ENCODE peak calls at places on chromosomes 12 and 14, in eight cellular contexts. D is A549, X is MM.1S, M is PC-9, V is fibroblast of lung, P is IMR-90, N is endothelial cell of umbilical vein, L is trophoblast cell. J is an unnamed sample.

GRCh38 chr12:124625867-124626675 is 58.7 kb upstream of the NCOR2 start:
- DNase-seq in L (no peak), D (peak), M (peak), P (peak), X (no peak), V (peak), N (peak), J (no peak)

GRCh38 chr14:75165586-75166391 is 10.6 kb downstream of the TMED10 start:
- DNase-seq in P (no peak), N (no peak), X (no peak), V (peak), L (no peak), D (no peak), M (no peak), J (no peak)

GRCh38 chr12:131133994-131134393 is 180.3 kb downstream of the ADGRD1 start:
- DNase-seq in X (no peak), D (no peak), V (no peak), P (no peak), N (no peak), L (no peak), M (no peak), J (no peak)

GRCh38 chr14:56666716-56667115 is 87.1 kb downstream of the TMEM260 start:
- DNase-seq in M (peak), N (peak), V (peak), P (peak), D (no peak), L (peak), X (no peak), J (peak)

GRCh38 chr14:60067911-60068310 is 23.8 kb upstream of the PCNX4 start:
- DNase-seq in P (no peak), M (no peak), D (no peak), N (no peak), V (no peak), L (no peak), X (no peak), J (no peak)

GRCh38 chr12:30044206-30044605 is 260.5 kb upstream of the TMTC1 start:
- DNase-seq in D (no peak), X (no peak), L (no peak), M (no peak), V (no peak), P (no peak), N (no peak), J (no peak)

GRCh38 chr12:120286768-120287490 is 4.8 kb downstream of the RNU4-2 start:
- DNase-seq in X (no peak), L (peak), P (no peak), M (peak), N (no peak), D (no peak), V (no peak), J (peak)

GRCh38 chr12:11067514-11067913 is 5.4 kb upstream of the TAS2R46 start:
- DNase-seq in D (no peak), M (no peak), N (no peak), P (peak), X (no peak), V (peak), L (no peak), J (no peak)

GRCh38 chr12:114665411-114666181 is 18.4 kb downstream of the TBX3 start:
- DNase-seq in N (no peak), X (no peak), M (no peak), D (no peak), L (no peak), P (no peak), V (no peak), J (peak)

GRCh38 chr12:122203968-122204828 is 689 bp downstream of the B3GNT4 start:
- DNase-seq in V (no peak), N (no peak), M (no peak), D (no peak), L (no peak), X (no peak), P (no peak), J (no peak)

GRCh38 chr12:108666326-108666995 is 32.8 kb upstream of the SELPLG start:
- DNase-seq in N (no peak), D (no peak), V (peak), P (peak), L (no peak), M (no peak), X (no peak), J (no peak)

GRCh38 chr14:76253111-76253510 is 101.4 kb downstream of the GPATCH2L start:
- DNase-seq in D (no peak), V (no peak), M (no peak), X (no peak), L (no peak), P (no peak), N (no peak), J (no peak)

GRCh38 chr12:130446846-130447654 is 109.4 kb downstream of the PIWIL1 start:
- DNase-seq in D (no peak), V (no peak), L (no peak), M (no peak), P (no peak), N (no peak), X (no peak), J (no peak)

GRCh38 chr12:113136990-113137511 is 1.5 kb upstream of the RASAL1 start:
- DNase-seq in M (peak), V (no peak), N (no peak), P (no peak), X (no peak), L (no peak), D (no peak), J (no peak)

GRCh38 chr12:49089831-49090773 is 4.5 kb downstream of the DHH start:
- DNase-seq in D (no peak), N (peak), V (peak), M (no peak), X (peak), P (peak), L (peak), J (no peak)

GRCh38 chr14:105839425-105840265 is 313.3 kb downstream of the TMEM121 start:
- DNase-seq in M (no peak), L (no peak), N (no peak), D (no peak), X (no peak), P (no peak), V (no peak), J (no peak)

GRCh38 chr12:44876554-44877275 is 600 bp upstream of the NELL2 start:
- DNase-seq in L (no peak), N (no peak), V (peak), D (peak), X (peak), P (no peak), M (no peak), J (peak)

GRCh38 chr12:102682698-102683289 is 202.4 kb upstream of the IGF1 start:
- DNase-seq in L (no peak), D (no peak), N (no peak), P (no peak), M (no peak), V (no peak), X (no peak), J (no peak)

GRCh38 chr12:122471324-122472226 is 29.2 kb downstream of the ZCCHC8 start:
- DNase-seq in X (peak), L (peak), D (peak), V (peak), M (peak), P (peak), N (peak), J (peak)

GRCh38 chr14:37591941-37592287 is 3.1 kb downstream of the FOXA1 start:
- DNase-seq in N (no peak), X (no peak), L (no peak), M (peak), P (no peak), V (no peak), D (no peak), J (peak)

GRCh38 chr14:83873626-83874025 is 1656.3 kb upstream of the FLRT2 start:
- DNase-seq in M (no peak), D (no peak), X (no peak), N (no peak), L (no peak), V (peak), P (peak), J (no peak)

GRCh38 chr14:65877187-65877586 is 464.7 kb downstream of the FUT8 start:
- DNase-seq in L (no peak), D (no peak), N (no peak), P (no peak), V (no peak), X (no peak), M (no peak), J (no peak)

GRCh38 chr14:23079716-23080115 is 15.2 kb downstream of the ACIN1 start:
- DNase-seq in M (no peak), V (no peak), P (peak), D (no peak), N (no peak), X (no peak), L (no peak), J (no peak)

GRCh38 chr12:131830335-131831020 is 2.3 kb downstream of the MMP17 start:
- DNase-seq in N (peak), V (peak), M (peak), L (peak), D (peak), P (peak), X (peak), J (peak)

GRCh38 chr12:94186461-94187237 is 38.3 kb downstream of the PLXNC1 start:
- DNase-seq in N (no peak), M (no peak), D (no peak), V (peak), X (no peak), L (peak), P (peak), J (peak)
- H3K4me2 ChIP-seq in N (no peak), M (no peak), D (no peak), V (peak), X (no peak), L (no peak), P (peak), J (no peak)

GRCh38 chr12:72277415-72277814 is 5.2 kb downstream of the TRHDE start:
- DNase-seq in V (peak), N (no peak), L (no peak), X (no peak), P (peak), M (no peak), D (no peak), J (no peak)
- H3K4me2 ChIP-seq in V (peak), N (no peak), L (no peak), X (no peak), P (peak), M (no peak), D (no peak), J (no peak)

GRCh38 chr12:26238341-26239126 is 43.2 kb downstream of the SSPN start:
- DNase-seq in X (no peak), V (no peak), M (no peak), N (no peak), D (no peak), P (no peak), L (no peak), J (no peak)

GRCh38 chr12:26239127-26239500 is 43.7 kb downstream of the SSPN start:
- DNase-seq in P (peak), D (no peak), L (no peak), V (no peak), X (no peak), M (no peak), N (no peak), J (no peak)

GRCh38 chr12:26229910-26230309 is 34.5 kb downstream of the SSPN start:
- DNase-seq in V (no peak), L (no peak), N (no peak), P (no peak), X (no peak), M (no peak), D (no peak), J (no peak)

GRCh38 chr12:26231930-26232329 is 36.6 kb downstream of the SSPN start:
- DNase-seq in L (no peak), V (peak), D (no peak), P (no peak), N (no peak), X (no peak), M (no peak), J (no peak)

GRCh38 chr12:26233620-26234019 is 38.2 kb downstream of the SSPN start:
- DNase-seq in X (no peak), M (no peak), V (peak), P (peak), D (no peak), N (no peak), L (no peak), J (no peak)
- H3K4me2 ChIP-seq in X (no peak), M (no peak), V (no peak), P (no peak), D (no peak), N (no peak), L (no peak), J (no peak)

GRCh38 chr14:91401751-91402150 is 15.9 kb downstream of the CCDC88C start:
- DNase-seq in P (no peak), X (no peak), D (no peak), L (no peak), V (no peak), M (no peak), N (peak), J (no peak)
- H3K4me2 ChIP-seq in P (no peak), X (peak), D (no peak), L (no peak), V (no peak), M (no peak), N (no peak), J (no peak)

GRCh38 chr12:27534060-27534764 is 10.2 kb downstream of the PPFIBP1 start:
- DNase-seq in M (no peak), L (no peak), X (no peak), V (no peak), N (no peak), P (no peak), D (no peak), J (no peak)
- H3K4me2 ChIP-seq in M (no peak), L (peak), X (no peak), V (no peak), N (no peak), P (no peak), D (no peak), J (no peak)

DNA sequence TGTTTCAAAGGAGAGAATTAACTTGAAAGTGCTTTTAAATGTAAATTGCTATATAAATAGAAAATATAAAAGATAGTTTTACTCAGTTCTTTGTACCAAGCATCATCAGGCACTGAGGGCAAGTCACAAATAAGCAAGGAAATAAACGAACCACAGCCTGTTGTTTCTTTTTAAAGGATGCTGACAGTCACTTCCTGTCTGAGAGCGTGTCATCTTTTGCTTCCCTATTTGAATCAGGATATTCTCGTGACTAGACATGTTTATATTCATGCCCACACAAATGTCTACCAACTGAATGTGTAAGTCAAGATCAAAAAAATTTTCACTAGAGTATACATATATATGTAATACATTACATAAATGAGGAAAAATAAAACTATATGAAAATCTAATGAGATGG is 31.4 kb upstream of the SLC2A13 start:
- DNase-seq in P (peak), M (no peak), N (peak), D (no peak), X (peak), L (no peak), V (no peak), J (no peak)
- H3K4me2 ChIP-seq in P (no peak), M (no peak), N (peak), D (no peak), X (peak), L (no peak), V (no peak), J (no peak)

DNA sequence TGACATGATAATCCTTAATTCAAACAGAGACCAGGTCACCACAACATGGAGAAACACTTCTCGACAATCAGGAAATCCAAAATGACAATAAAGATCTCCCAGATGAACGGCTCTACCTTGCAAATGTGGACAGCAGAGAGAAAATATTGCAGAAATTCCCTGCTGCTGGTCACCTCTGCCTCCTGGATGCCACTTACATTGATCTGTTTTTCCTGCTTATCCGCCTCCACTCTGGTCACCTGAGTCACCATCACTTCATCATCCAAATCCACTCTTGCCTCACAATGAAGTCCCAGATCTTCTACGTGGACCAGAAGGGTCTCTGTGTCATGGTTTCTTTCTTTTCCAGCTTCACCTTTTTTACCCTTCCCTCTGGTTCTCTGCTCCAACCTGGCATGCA is 21.1 kb downstream of the TTC9 start:
- DNase-seq in N (no peak), D (no peak), X (no peak), V (no peak), P (no peak), L (peak), M (no peak), J (no peak)
- H3K4me2 ChIP-seq in N (no peak), D (no peak), X (no peak), V (no peak), P (no peak), L (no peak), M (peak), J (no peak)

DNA sequence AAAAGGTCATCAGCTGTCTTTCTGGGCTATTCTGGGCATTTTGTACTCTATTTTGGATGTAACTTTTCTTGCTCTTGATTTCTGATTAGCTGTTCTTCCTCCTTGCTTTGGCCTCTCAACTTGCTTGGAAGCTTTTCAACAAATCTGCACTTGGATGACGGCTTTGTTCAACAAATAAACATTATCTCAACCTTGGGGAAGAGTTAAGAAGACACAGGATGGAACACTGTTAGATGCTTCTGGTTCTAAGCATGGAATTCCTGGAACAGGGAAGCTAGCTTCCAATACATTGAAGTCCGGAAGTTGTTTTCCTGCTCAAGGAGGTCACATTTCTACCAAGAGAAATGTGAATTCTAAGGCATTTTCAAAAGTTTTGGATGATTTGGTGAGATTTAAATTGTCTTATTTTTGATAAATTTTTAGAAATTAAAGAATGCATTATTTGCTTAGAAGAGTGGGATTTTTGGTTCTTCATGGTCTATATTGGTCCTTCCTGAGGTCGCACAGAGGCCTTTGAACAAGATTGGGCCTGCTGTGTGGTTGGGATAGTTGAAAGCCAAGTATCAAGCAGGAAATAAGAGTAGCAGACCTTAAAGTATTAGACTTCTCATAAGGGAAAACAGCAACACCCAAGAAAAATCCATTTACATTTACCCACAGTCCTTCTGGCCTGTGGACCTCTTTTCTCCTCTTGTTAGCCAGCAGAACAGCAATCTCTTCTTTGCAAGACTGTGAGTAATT is 59.2 kb downstream of the PPFIBP1 start:
- DNase-seq in D (no peak), N (peak), V (peak), L (no peak), M (no peak), P (peak), X (no peak), J (no peak)
- H3K4me2 ChIP-seq in D (no peak), N (peak), V (peak), L (no peak), M (no peak), P (peak), X (no peak), J (no peak)

J was measured in mesendoderm.